ENCODE peak calls at places on chromosomes 4 and X, in nine cellular contexts. W is choroid plexus epithelial cell; Z is GM06990; H is WTC11; V is H1; O is gastrocnemius medialis; Y is pancreas; J is BJ; Q is CD8-positive, alpha-beta T cell. D is an unnamed sample.

GRCh38 chr4:183797445-183798248 is 107.5 kb upstream of the STOX2 start:
- DNase-seq in J (no peak), Q (no peak), V (no peak), Y (peak), H (peak), O (no peak), W (peak), Z (peak), D (peak)

GRCh38 chr4:665751-666435 is 8.2 kb downstream of the ATP5ME start:
- DNase-seq in V (no peak), J (no peak), W (no peak), Y (peak), Z (no peak), H (no peak), O (no peak), Q (no peak), D (no peak)

GRCh38 chr4:152836936-152837335 is 57.2 kb downstream of the ARFIP1 start:
- DNase-seq in Z (no peak), O (no peak), H (no peak), Y (no peak), V (no peak), J (no peak), W (no peak), Q (no peak), D (no peak)

GRCh38 chrX:115350696-115351408 is 61.3 kb downstream of the LUZP4 start:
- DNase-seq in J (no peak), Y (no peak), H (no peak), Q (no peak), V (no peak), O (no peak), Z (no peak), W (no peak), D (no peak)

GRCh38 chr4:44916406-44916805 is 190.1 kb upstream of the GNPDA2 start:
- DNase-seq in Z (no peak), Q (no peak), J (no peak), V (no peak), W (peak), O (no peak), H (no peak), Y (no peak), D (no peak)

GRCh38 chr4:124641715-124642380 is 70.7 kb downstream of the ANKRD50 start:
- DNase-seq in V (no peak), W (peak), J (peak), Z (no peak), Q (no peak), O (no peak), H (no peak), Y (no peak), D (no peak)

GRCh38 chr4:15653864-15654391 is 1.2 kb downstream of the FBXL5 start:
- DNase-seq in W (peak), Z (no peak), V (no peak), O (no peak), J (no peak), H (no peak), Q (no peak), Y (no peak), D (peak)

GRCh38 chr4:122045533-122045932 is 93.7 kb upstream of the TRPC3 start:
- DNase-seq in H (no peak), W (peak), Y (no peak), V (no peak), Q (no peak), Z (no peak), J (peak), O (no peak), D (no peak)

GRCh38 chrX:154735695-154736393 is 15.0 kb downstream of the GAB3 start:
- DNase-seq in Y (no peak), Z (no peak), W (peak), J (no peak), O (peak), H (no peak), V (no peak), Q (no peak), D (no peak)

GRCh38 chrX:151970661-151971060 is 3.8 kb downstream of the GABRE start:
- DNase-seq in J (peak), V (no peak), Z (no peak), Q (no peak), Y (peak), H (no peak), O (peak), W (peak), D (no peak)

GRCh38 chrX:37348237-37349130 is 680 bp upstream of the PRRG1 start:
- DNase-seq in Q (no peak), Y (no peak), O (no peak), J (peak), H (no peak), Z (no peak), W (peak), V (no peak), D (no peak)

GRCh38 chr4:181465826-181466225 is 777.4 kb upstream of the TENM3 start:
- DNase-seq in Z (no peak), J (no peak), V (no peak), O (no peak), Y (no peak), H (no peak), Q (no peak), W (no peak), D (no peak)

GRCh38 chr4:188728359-188728758 is 589.1 kb downstream of the TRIML1 start:
- DNase-seq in V (no peak), W (no peak), J (no peak), Z (no peak), H (no peak), O (no peak), Q (no peak), Y (no peak), D (no peak)

GRCh38 chr4:38574559-38575333 is 89.3 kb upstream of the KLF3 start:
- DNase-seq in V (no peak), Z (no peak), H (no peak), Q (no peak), W (no peak), J (no peak), Y (no peak), O (peak), D (no peak)

GRCh38 chrX:45322382-45322781 is 121.7 kb upstream of the DIPK2B start:
- DNase-seq in Z (no peak), H (peak), V (peak), Q (no peak), O (peak), Y (peak), W (peak), J (no peak), D (no peak)

GRCh38 chr4:184413227-184414064 is 60.9 kb downstream of the IRF2 start:
- DNase-seq in W (no peak), H (no peak), O (no peak), Q (no peak), Z (no peak), V (no peak), J (no peak), Y (no peak), D (no peak)

GRCh38 chr4:186551849-186552248 is 3.5 kb downstream of the MTNR1A start:
- DNase-seq in O (no peak), Q (no peak), W (no peak), V (no peak), H (no peak), J (no peak), Y (no peak), Z (no peak), D (no peak)

GRCh38 chrX:134715930-134716619 is 57.8 kb upstream of the PLAC1 start:
- DNase-seq in H (no peak), J (no peak), Y (peak), W (no peak), Z (no peak), Q (no peak), O (no peak), V (no peak), D (no peak)

GRCh38 chrX:95063554-95063953 is 1389.5 kb downstream of the FAM133A start:
- DNase-seq in Y (no peak), V (no peak), J (no peak), H (no peak), Q (no peak), W (peak), O (no peak), Z (no peak), D (no peak)

GRCh38 chrX:21408324-21408723 is 34.1 kb downstream of the CNKSR2 start:
- DNase-seq in Q (no peak), H (no peak), Z (no peak), O (no peak), J (no peak), V (no peak), W (no peak), Y (no peak), D (no peak)

GRCh38 chrX:101265869-101266428 is 25.2 kb downstream of the TAF7L start:
- DNase-seq in Y (no peak), Z (no peak), V (no peak), Q (no peak), O (no peak), H (no peak), J (peak), W (peak), D (no peak)

GRCh38 chr4:89204624-89205023 is 93.3 kb downstream of the TIGD2 start:
- DNase-seq in Z (no peak), H (no peak), O (no peak), V (no peak), J (no peak), Y (no peak), Q (no peak), W (peak), D (no peak)

GRCh38 chrX:72201836-72202536 is 20.4 kb downstream of the PIN4 start:
- DNase-seq in Y (no peak), W (peak), H (no peak), J (peak), V (no peak), O (no peak), Q (no peak), Z (no peak), D (no peak)

GRCh38 chrX:41002021-41002420 is 83.2 kb upstream of the USP9X start:
- DNase-seq in V (no peak), H (no peak), J (no peak), Z (no peak), O (no peak), Q (no peak), Y (no peak), W (no peak), D (no peak)

GRCh38 chr4:102441978-102442890 is 58.9 kb upstream of the NFKB1 start:
- DNase-seq in W (no peak), Z (no peak), J (no peak), O (no peak), Y (no peak), H (no peak), V (no peak), Q (no peak), D (no peak)

GRCh38 chrX:386768-387575 is at the start of gene PPP2R3B:
- DNase-seq in O (peak), Z (peak), V (peak), W (peak), Y (peak), Q (peak), H (peak), J (peak), D (peak)

GRCh38 chr4:150828159-150828558 is 186.9 kb downstream of the LRBA start:
- DNase-seq in Q (peak), H (no peak), Z (peak), V (no peak), O (no peak), J (no peak), Y (no peak), W (no peak), D (peak)

GRCh38 chrX:140157611-140158010 is 192.3 kb upstream of the CXorf66 start:
- DNase-seq in Q (no peak), W (peak), O (no peak), J (no peak), Y (no peak), H (no peak), V (no peak), Z (no peak), D (no peak)

GRCh38 chr4:125679989-125680388 is 365.2 kb downstream of the FAT4 start:
- DNase-seq in V (no peak), H (no peak), W (no peak), O (no peak), Q (no peak), Z (no peak), J (no peak), Y (no peak), D (no peak)

GRCh38 chrX:130055103-130055502 is 55.2 kb downstream of the ELF4 start:
- DNase-seq in O (peak), H (no peak), Y (no peak), J (peak), W (peak), V (no peak), Q (no peak), Z (no peak), D (no peak)

GRCh38 chrX:26100421-26100920 is 37.7 kb upstream of the MAGEB18 start:
- DNase-seq in O (no peak), Z (no peak), Q (no peak), W (no peak), H (no peak), J (no peak), V (no peak), Y (no peak), D (no peak)

GRCh38 chr4:142585411-142585810 is 260.7 kb downstream of the INPP4B start:
- DNase-seq in O (no peak), H (no peak), V (no peak), Z (no peak), Q (no peak), W (peak), Y (no peak), J (no peak), D (no peak)

DNA sequence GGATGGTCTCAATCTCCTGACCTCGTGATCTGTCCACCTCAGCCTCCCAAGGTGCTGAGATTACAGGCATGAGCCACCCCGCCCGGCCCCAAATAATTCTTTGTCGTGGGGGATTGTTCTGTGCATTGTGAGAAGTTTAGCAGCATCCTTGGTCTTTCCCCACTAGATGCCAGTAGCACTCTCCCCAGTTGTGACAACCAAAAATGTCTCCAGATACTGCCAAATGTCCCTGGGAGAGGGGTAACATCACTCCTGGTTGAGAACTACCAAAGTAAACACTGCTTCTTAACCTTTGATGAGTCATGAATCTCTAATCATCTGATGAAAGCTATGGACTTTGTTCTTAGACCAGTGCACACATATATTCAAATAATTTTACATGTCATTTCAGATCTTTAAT is 90.7 kb upstream of the BRS3 start:
- DNase-seq in W (peak), Y (no peak), O (no peak), H (no peak), J (no peak), Q (no peak), Z (no peak), V (no peak), D (no peak)
- TF ChIP-seq CTCF in W (peak), Y (no peak), O (no peak), H (no peak), J (no peak), Q (no peak), Z (no peak), V (peak), D (no peak)

GRCh38 chrX:2550288-2551020 is 49.7 kb upstream of the DHRSX start:
- DNase-seq in Y (no peak), W (no peak), H (no peak), J (no peak), V (no peak), Q (no peak), Z (no peak), O (no peak), D (no peak)

GRCh38 chrX:2547746-2548145 is 47.0 kb upstream of the DHRSX start:
- DNase-seq in J (no peak), W (no peak), O (no peak), V (no peak), Q (no peak), H (no peak), Y (no peak), Z (no peak), D (no peak)

GRCh38 chrX:2552621-2553297 is 52.0 kb upstream of the DHRSX start:
- DNase-seq in Y (no peak), Z (no peak), Q (no peak), H (no peak), W (peak), O (no peak), J (peak), V (no peak), D (no peak)

GRCh38 chrX:2548731-2549423 is 48.1 kb upstream of the DHRSX start:
- DNase-seq in J (no peak), W (peak), Y (no peak), H (peak), Z (no peak), V (no peak), O (no peak), Q (no peak), D (no peak)

DNA sequence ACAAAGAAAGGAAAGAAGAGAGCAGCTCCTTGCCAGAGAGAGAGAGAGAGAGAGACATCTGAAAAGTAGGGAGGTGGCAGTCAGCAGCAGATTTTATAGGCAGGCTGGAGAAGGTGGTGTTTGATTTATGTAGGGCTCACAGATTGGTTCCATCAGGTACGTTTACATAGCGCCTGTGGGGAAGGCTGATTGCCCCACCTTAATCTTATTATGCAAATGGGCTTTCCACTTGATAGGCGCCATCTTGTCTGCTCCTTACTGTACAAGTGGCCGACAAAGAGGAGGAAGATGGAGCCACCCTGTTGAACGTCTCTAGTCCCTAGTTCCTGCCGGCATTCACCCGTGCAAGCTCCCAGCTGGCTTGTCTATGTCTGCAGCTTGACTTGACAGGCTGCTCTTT is 49.1 kb upstream of the DHRSX start:
- DNase-seq in Y (no peak), V (no peak), O (no peak), W (no peak), J (no peak), H (no peak), Q (no peak), Z (no peak), D (no peak)
- TF ChIP-seq CTCF in Y (no peak), V (no peak), O (no peak), W (no peak), J (no peak), H (no peak), Q (no peak), Z (no peak), D (no peak)

GRCh38 chr4:178599521-178599920 is 1157.3 kb upstream of the AGA start:
- DNase-seq in J (no peak), H (no peak), V (no peak), W (no peak), Z (no peak), Q (no peak), O (no peak), Y (no peak), D (no peak)
- TF ChIP-seq CTCF in J (no peak), H (no peak), V (peak), W (no peak), Z (no peak), Q (no peak), O (no peak), Y (no peak), D (no peak)

GRCh38 chr4:7487998-7488671 is 53.4 kb upstream of the PSAPL1 start:
- DNase-seq in J (no peak), H (peak), V (no peak), Z (no peak), Q (no peak), Y (no peak), O (no peak), W (no peak), D (no peak)
- TF ChIP-seq CTCF in J (no peak), H (no peak), V (peak), Z (no peak), Q (no peak), Y (no peak), O (no peak), W (no peak), D (no peak)

GRCh38 chrX:92232182-92232581 is 453.0 kb downstream of the PCDH11X start:
- DNase-seq in Q (no peak), V (no peak), Y (no peak), W (no peak), O (no peak), H (no peak), Z (no peak), J (no peak), D (no peak)
- TF ChIP-seq CTCF in Q (no peak), V (peak), Y (no peak), W (no peak), O (no peak), H (peak), Z (peak), J (no peak), D (no peak)

D was measured in GM20000.